ENCODE peak calls at places on chromosomes 5 and 9, in ten cellular contexts. G is NCI-H460; Z is activated naive CD4-positive, alpha-beta T cell; F is NCI-H1436; Q is endodermal cell; M is stimulated activated CD4-positive, alpha-beta T cell treated with anti-CD3 and anti-CD28 coated beads, Interleukin-4, amount 100 ng/mL, for 48 hours; D is amygdala; V is neural progenitor cell; C is heart left ventricle; R is memory B cell. A is an unnamed sample.

GRCh38 chr5:109690456-109691247 is 925 bp downstream of the MAN2A1 start:
- DNase-seq in F (peak), V (peak), Q (peak), C (peak), R (peak), D (peak), Z (peak), G (peak), M (peak), A (peak)

GRCh38 chr5:135576075-135576599 is 2.7 kb downstream of the CXCL14 start:
- DNase-seq in F (no peak), M (no peak), G (no peak), V (peak), C (no peak), R (no peak), Q (peak), D (no peak), Z (no peak), A (no peak)

GRCh38 chr5:166377756-166378155 is 1913.7 kb upstream of the WWC1 start:
- DNase-seq in F (no peak), V (no peak), M (no peak), Q (no peak), R (no peak), D (no peak), Z (no peak), C (no peak), G (no peak), A (no peak)

GRCh38 chr9:13721481-13722235 is 442.2 kb upstream of the MPDZ start:
- DNase-seq in R (no peak), C (no peak), G (no peak), Z (no peak), D (no peak), Q (no peak), F (no peak), M (no peak), V (no peak), A (peak)

GRCh38 chr9:71446499-71447411 is 321.6 kb downstream of the CEMIP2 start:
- DNase-seq in R (no peak), M (peak), F (peak), C (peak), G (peak), D (peak), V (peak), Q (peak), Z (no peak), A (no peak)

GRCh38 chr5:138149530-138149929 is 10.3 kb upstream of the NME5 start:
- DNase-seq in Q (peak), D (no peak), V (no peak), F (no peak), M (no peak), Z (no peak), G (no peak), C (no peak), R (no peak), A (peak)

GRCh38 chr5:162796507-162796906 is 640.9 kb upstream of the CCNG1 start:
- DNase-seq in G (no peak), F (no peak), R (no peak), M (no peak), V (no peak), C (no peak), Z (no peak), Q (no peak), D (no peak), A (no peak)

GRCh38 chr5:77981820-77982219 is 205.7 kb upstream of the TBCA start:
- DNase-seq in M (no peak), C (no peak), F (no peak), V (no peak), D (no peak), R (no peak), Z (no peak), G (no peak), Q (no peak), A (no peak)

GRCh38 chr9:136631038-136632000 is 31.4 kb upstream of the EGFL7 start:
- DNase-seq in Z (peak), M (peak), D (peak), V (peak), G (peak), C (peak), F (peak), Q (peak), R (peak), A (peak)

GRCh38 chr9:37408933-37409710 is 13.4 kb upstream of the GRHPR start:
- DNase-seq in Q (no peak), C (no peak), M (peak), F (no peak), V (no peak), Z (no peak), D (no peak), R (peak), G (no peak), A (no peak)